ENCODE peak calls at places on chromosomes 12 and 14, in six cellular contexts. J, L, B, F, Q and E are unnamed samples.

GRCh38 chr14:73723799-73724621 is 9.8 kb upstream of the PNMA1 start:
- DNase-seq in J (peak), L (peak), B (peak), F (peak), Q (no peak), E (no peak)

GRCh38 chr12:46679754-46680153 is 146.0 kb downstream of the SLC38A4 start:
- DNase-seq in J (no peak), L (no peak), B (no peak), F (no peak), Q (no peak), E (no peak)

GRCh38 chr14:58238252-58239247 is 6.1 kb upstream of the PSMA3 start:
- DNase-seq in J (no peak), L (peak), B (no peak), F (no peak), Q (no peak), E (no peak)

GRCh38 chr12:13178568-13179158 is 17.9 kb upstream of the EMP1 start:
- DNase-seq in J (no peak), L (no peak), B (no peak), F (no peak), Q (no peak), E (no peak)

GRCh38 chr12:111546758-111547383 is 52.2 kb downstream of the ATXN2 start:
- DNase-seq in J (no peak), L (no peak), B (no peak), F (no peak), Q (no peak), E (no peak)

GRCh38 chr12:6494968-6495367 is 1.1 kb downstream of the NCAPD2 start:
- DNase-seq in J (no peak), L (no peak), B (no peak), F (no peak), Q (no peak), E (no peak)

GRCh38 chr12:58503731-58504520 is 416.4 kb downstream of the LRIG3 start:
- DNase-seq in J (no peak), L (peak), B (no peak), F (peak), Q (no peak), E (peak)

GRCh38 chr12:52519826-52520662 is at the start of gene KRT5:
- DNase-seq in J (no peak), L (no peak), B (no peak), F (no peak), Q (peak), E (no peak)

GRCh38 chr12:91098942-91099341 is 12.4 kb downstream of the LUM start:
- DNase-seq in J (peak), L (peak), B (peak), F (peak), Q (no peak), E (no peak)

GRCh38 chr12:56389215-56389850 is 26.7 kb upstream of the APOF start:
- DNase-seq in J (peak), L (no peak), B (no peak), F (no peak), Q (no peak), E (no peak)

GRCh38 chr12:13343380-13343779 is 146.9 kb downstream of the EMP1 start:
- DNase-seq in J (no peak), L (no peak), B (peak), F (no peak), Q (no peak), E (no peak)

GRCh38 chr14:86815341-86815740 is 1177.6 kb downstream of the GALC start:
- DNase-seq in J (no peak), L (no peak), B (no peak), F (no peak), Q (no peak), E (no peak)

GRCh38 chr12:102690267-102690666 is 209.9 kb upstream of the IGF1 start:
- DNase-seq in J (no peak), L (no peak), B (no peak), F (no peak), Q (no peak), E (no peak)

GRCh38 chr12:88342434-88342833 is 200.3 kb downstream of the TMTC3 start:
- DNase-seq in J (no peak), L (no peak), B (no peak), F (no peak), Q (no peak), E (no peak)

GRCh38 chr12:113200016-113200797 is 14.7 kb downstream of the RITA1 start:
- DNase-seq in J (no peak), L (no peak), B (no peak), F (no peak), Q (no peak), E (no peak)

GRCh38 chr12:112738531-112738930 is 53.0 kb upstream of the RPH3A start:
- DNase-seq in J (no peak), L (no peak), B (peak), F (no peak), Q (no peak), E (no peak)

GRCh38 chr12:93608313-93608712 is 35.8 kb downstream of the SOCS2 start:
- DNase-seq in J (no peak), L (no peak), B (no peak), F (no peak), Q (no peak), E (no peak)

GRCh38 chr12:16258963-16259362 is 18.5 kb downstream of the SLC15A5 start:
- DNase-seq in J (no peak), L (no peak), B (no peak), F (no peak), Q (no peak), E (no peak)

GRCh38 chr12:100303831-100304230 is 36.9 kb downstream of the SCYL2 start:
- DNase-seq in J (no peak), L (no peak), B (no peak), F (no peak), Q (no peak), E (no peak)

GRCh38 chr12:123119808-123120207 is 31.1 kb downstream of the PITPNM2 start:
- DNase-seq in J (no peak), L (no peak), B (no peak), F (no peak), Q (no peak), E (peak)